ENCODE peak calls at places on chromosome 22, in ten cellular contexts. U is left ventricle myocardium inferior, Q is uterus, W is heart left ventricle, I is gastrocnemius medialis, L is upper lobe of right lung, S is psoas muscle, J is mesenchymal stem cell, N is pancreas, M is BE2C. C is an unnamed sample. For H3K9me3, H3K4me1 and H3K27me3, the result is how much of the 10 kb centered on the place peaks cover.

GRCh38 chr22:29230916-29231875 is 25.5 kb downstream of the EMID1 start:
- DNase-seq in N (no peak), J (no peak), Q (no peak), M (no peak), I (no peak), S (no peak), W (no peak), U (no peak), L (no peak), C (peak)

GRCh38 chr22:25067851-25068421 is 115.4 kb downstream of the KIAA1671 start:
- DNase-seq in N (no peak), Q (no peak), I (peak), U (no peak), S (peak), W (no peak), L (no peak), J (no peak), M (peak), C (no peak)

GRCh38 chr22:19058713-19059451 is 63.3 kb downstream of the DGCR2 start:
- DNase-seq in M (no peak), Q (no peak), S (no peak), N (peak), W (no peak), I (no peak), J (no peak), L (peak), U (no peak), C (no peak)

GRCh38 chr22:46233231-46233630 is 16.9 kb downstream of the CDPF1 start:
- DNase-seq in J (no peak), W (peak), N (peak), Q (no peak), U (peak), L (no peak), M (peak), S (peak), I (peak), C (peak)

GRCh38 chr22:45602824-45603301 is 68.8 kb upstream of the ATXN10 start:
- DNase-seq in S (no peak), I (peak), W (no peak), Q (no peak), M (peak), J (peak), N (no peak), U (no peak), L (no peak), C (no peak)

GRCh38 chr22:46735747-46736608 is 2.1 kb downstream of the CERK start:
- DNase-seq in I (no peak), S (peak), J (peak), U (no peak), W (no peak), Q (no peak), N (no peak), L (no peak), M (peak), C (no peak)

GRCh38 chr22:40808018-40808841 is 10.9 kb downstream of the SLC25A17 start:
- DNase-seq in S (no peak), N (no peak), U (no peak), M (no peak), Q (no peak), J (no peak), L (no peak), W (no peak), I (no peak), C (no peak)

GRCh38 chr22:45742866-45743450 is 71.3 kb downstream of the ATXN10 start:
- DNase-seq in N (no peak), M (no peak), W (no peak), Q (no peak), S (peak), J (peak), L (peak), U (no peak), I (peak), C (no peak)

GRCh38 chr22:46062971-46063631 is 86.1 kb upstream of the WNT7B start:
- DNase-seq in Q (peak), M (no peak), I (peak), S (no peak), W (no peak), L (peak), N (peak), U (peak), J (no peak), C (peak)

GRCh38 chr22:45531944-45532631 is 29.4 kb downstream of the FBLN1 start:
- DNase-seq in I (no peak), Q (no peak), U (no peak), J (no peak), M (no peak), S (no peak), W (no peak), L (no peak), N (no peak), C (no peak)

GRCh38 chr22:35624547-35624946 is 7.4 kb upstream of the MB start:
- DNase-seq in U (no peak), J (no peak), S (no peak), N (no peak), Q (no peak), L (no peak), M (no peak), W (no peak), I (no peak), C (no peak)

GRCh38 chr22:31081963-31082605 is 966 bp downstream of the SMTN start:
- DNase-seq in J (peak), L (no peak), I (peak), M (no peak), U (no peak), Q (peak), S (peak), W (no peak), N (no peak), C (peak)

GRCh38 chr22:25546751-25547150 is 17.7 kb upstream of the GRK3 start:
- DNase-seq in W (no peak), N (no peak), M (no peak), J (no peak), U (no peak), S (no peak), Q (no peak), L (no peak), I (peak), C (no peak)

GRCh38 chr22:25488244-25489020 is 76.0 kb upstream of the GRK3 start:
- DNase-seq in Q (peak), M (peak), L (peak), N (peak), U (peak), W (peak), J (peak), S (peak), I (peak), C (peak)

GRCh38 chr22:45240137-45240809 is 421 bp downstream of the KIAA0930 start:
- DNase-seq in L (peak), Q (peak), J (peak), U (no peak), S (peak), W (no peak), N (peak), I (no peak), M (peak), C (no peak)

GRCh38 chr22:41983516-41983915 is 14.3 kb downstream of the SEPTIN3 start:
- DNase-seq in W (no peak), M (no peak), U (no peak), L (no peak), J (peak), Q (no peak), N (no peak), S (no peak), I (no peak), C (no peak)

GRCh38 chr22:36331306-36331911 is 56.4 kb downstream of the MYH9 start:
- DNase-seq in I (peak), N (peak), U (peak), J (peak), Q (peak), M (peak), W (peak), L (peak), S (peak), C (peak)

GRCh38 chr22:19429950-19430889 is 1.3 kb downstream of the HIRA start:
- DNase-seq in S (peak), U (peak), N (peak), J (peak), L (peak), Q (no peak), W (no peak), I (no peak), M (peak), C (no peak)

GRCh38 chr22:28448625-28449024 is 231.0 kb downstream of the TTC28 start:
- DNase-seq in Q (no peak), M (no peak), J (no peak), S (no peak), N (no peak), L (no peak), U (no peak), I (no peak), W (no peak), C (no peak)

GRCh38 chr22:28769394-28770085 is 3.0 kb upstream of the CCDC117 start:
- DNase-seq in L (no peak), U (no peak), W (no peak), S (no peak), M (no peak), J (no peak), I (no peak), N (no peak), Q (no peak), C (no peak)

GRCh38 chr22:32951081-32951806 is 106.9 kb downstream of the SYN3 start:
- DNase-seq in J (peak), W (no peak), M (peak), U (no peak), N (no peak), S (no peak), L (no peak), Q (no peak), I (no peak), C (no peak)

GRCh38 chr22:35661377-35661937 is 13.2 kb downstream of the APOL6 start:
- DNase-seq in M (no peak), U (no peak), L (no peak), J (peak), S (no peak), Q (no peak), I (no peak), W (no peak), N (no peak), C (no peak)

GRCh38 chr22:24423519-24424000 is 3.8 kb upstream of the ADORA2A start:
- DNase-seq in L (peak), U (peak), J (no peak), S (peak), N (peak), Q (no peak), W (peak), I (no peak), M (no peak), C (peak)

GRCh38 chr22:49189871-49190270 is 637.8 kb downstream of the BRD1 start:
- DNase-seq in J (no peak), I (no peak), M (no peak), L (no peak), W (no peak), U (no peak), S (no peak), N (no peak), Q (no peak), C (no peak)
- H3K9me3 ChIP-seq in J (under half), I (under half), M (under half), L (under half), W (under half), U (under half), S (under half), N (under half), Q (under half), C (under half)

GRCh38 chr22:43011079-43011478 is 3.9 kb downstream of the PACSIN2 start:
- DNase-seq in J (no peak), I (no peak), N (peak), Q (no peak), M (no peak), S (no peak), W (no peak), L (no peak), U (no peak), C (no peak)
- H3K4me1 ChIP-seq in J (under half), I (under half), N (under half), Q (under half), M (under half), S (under half), W (under half), L (under half), U (half or more), C (under half)

GRCh38 chr22:23391022-23391421 is 189.1 kb downstream of the IGLL1 start:
- DNase-seq in S (no peak), U (no peak), J (no peak), L (no peak), I (no peak), W (no peak), M (no peak), N (no peak), Q (no peak), C (no peak)
- H3K27me3 ChIP-seq in S (under half), U (under half), J (under half), L (under half), I (under half), W (under half), M (under half), N (under half), Q (under half), C (under half)

GRCh38 chr22:47736166-47737034 is 974.0 kb downstream of the TBC1D22A start:
- DNase-seq in S (no peak), M (no peak), J (no peak), Q (no peak), I (no peak), W (no peak), U (no peak), L (no peak), N (no peak), C (no peak)

GRCh38 chr22:47739616-47740015 is 977.2 kb downstream of the TBC1D22A start:
- DNase-seq in N (no peak), L (no peak), I (no peak), S (no peak), J (no peak), Q (no peak), W (no peak), M (no peak), U (no peak), C (no peak)

GRCh38 chr22:47739216-47739615 is 976.8 kb downstream of the TBC1D22A start:
- DNase-seq in M (no peak), L (no peak), N (no peak), U (no peak), I (no peak), W (no peak), Q (no peak), S (no peak), J (no peak), C (no peak)

GRCh38 chr22:47740109-47740805 is 977.8 kb downstream of the TBC1D22A start:
- DNase-seq in S (no peak), N (no peak), L (no peak), J (no peak), W (no peak), Q (no peak), I (no peak), M (no peak), U (no peak), C (no peak)

DNA sequence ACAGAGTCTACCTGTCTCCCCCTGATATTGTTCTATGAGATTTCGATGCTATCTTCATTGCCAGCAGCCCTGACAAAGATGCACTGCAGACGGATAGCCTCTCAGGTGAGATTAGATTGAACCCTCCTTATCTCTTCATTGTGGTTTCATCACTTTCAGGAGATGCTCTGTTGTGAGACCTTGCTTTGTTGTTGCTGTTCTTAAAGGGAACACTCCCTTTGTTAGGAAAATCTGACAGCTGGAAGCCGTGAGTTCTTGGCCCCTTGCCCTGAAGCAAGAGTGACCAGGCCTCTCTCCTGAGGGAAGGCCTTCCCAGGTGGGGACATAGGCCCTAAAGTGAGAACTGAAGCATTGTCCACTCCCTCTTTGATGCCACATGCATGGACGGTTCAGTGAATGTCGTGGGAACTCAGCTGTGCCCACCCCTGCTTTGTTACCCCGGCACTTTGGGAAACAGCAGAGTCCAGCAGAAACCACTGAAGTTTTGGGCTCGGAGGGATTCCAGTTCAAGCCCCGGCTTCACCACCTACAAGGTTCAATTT is 976.1 kb downstream of the TBC1D22A start:
- DNase-seq in W (no peak), J (no peak), M (no peak), N (no peak), S (no peak), Q (no peak), U (no peak), L (no peak), I (no peak), C (no peak)
- H3K9me3 ChIP-seq in W (under half), J (under half), M (under half), N (under half), S (under half), Q (under half), U (under half), L (under half), I (under half), C (under half)

DNA sequence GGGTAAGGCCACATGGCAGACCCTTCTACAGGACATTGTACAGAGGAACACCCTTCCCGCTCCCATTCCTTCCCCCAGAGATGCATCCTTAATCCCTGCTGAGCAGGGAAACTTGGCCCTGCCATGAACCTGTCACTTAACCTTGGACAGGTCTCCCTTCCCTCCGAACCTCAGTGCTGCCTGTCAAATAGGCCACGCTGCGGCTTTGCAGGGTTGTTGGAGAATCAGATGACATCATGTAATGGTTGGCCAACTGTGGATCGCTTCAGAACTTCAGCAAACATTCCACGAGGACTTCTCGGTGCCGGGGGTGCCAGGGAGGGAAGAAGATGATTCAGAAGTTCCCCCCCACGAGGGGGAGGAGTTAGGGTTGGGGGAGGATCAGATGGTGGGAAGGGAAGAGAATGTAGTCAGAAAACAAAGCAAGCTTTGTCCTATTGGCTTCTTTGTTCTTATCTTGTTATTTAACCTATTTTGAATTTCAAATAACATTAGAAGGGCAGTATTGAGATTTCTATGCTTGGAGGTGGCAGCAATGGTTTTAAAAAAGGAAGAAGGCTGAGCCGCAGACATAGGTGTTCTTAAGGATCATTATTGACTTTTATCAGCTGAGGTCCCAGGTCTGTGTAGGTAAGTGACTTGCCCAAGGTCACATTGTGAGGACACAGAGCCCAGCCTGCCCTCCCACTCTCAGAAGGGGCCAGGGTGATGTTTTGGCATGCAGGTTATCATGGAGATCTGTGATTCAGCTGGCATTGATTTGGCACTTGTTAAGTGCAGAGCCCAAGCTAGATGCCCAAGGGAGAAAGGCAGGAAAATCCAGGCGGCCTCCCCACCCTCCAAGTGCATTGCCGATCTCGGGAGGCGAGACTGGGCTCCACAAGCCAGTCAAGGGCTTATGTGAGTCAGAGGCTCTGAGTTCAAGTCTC is 3.1 kb downstream of the CDC42EP1 start:
- DNase-seq in Q (peak), I (peak), U (peak), W (peak), S (peak), M (no peak), N (peak), L (peak), J (peak), C (peak)
- H3K4me1 ChIP-seq in Q (under half), I (under half), U (half or more), W (half or more), S (under half), M (under half), N (half or more), L (half or more), J (half or more), C (under half)

DNA sequence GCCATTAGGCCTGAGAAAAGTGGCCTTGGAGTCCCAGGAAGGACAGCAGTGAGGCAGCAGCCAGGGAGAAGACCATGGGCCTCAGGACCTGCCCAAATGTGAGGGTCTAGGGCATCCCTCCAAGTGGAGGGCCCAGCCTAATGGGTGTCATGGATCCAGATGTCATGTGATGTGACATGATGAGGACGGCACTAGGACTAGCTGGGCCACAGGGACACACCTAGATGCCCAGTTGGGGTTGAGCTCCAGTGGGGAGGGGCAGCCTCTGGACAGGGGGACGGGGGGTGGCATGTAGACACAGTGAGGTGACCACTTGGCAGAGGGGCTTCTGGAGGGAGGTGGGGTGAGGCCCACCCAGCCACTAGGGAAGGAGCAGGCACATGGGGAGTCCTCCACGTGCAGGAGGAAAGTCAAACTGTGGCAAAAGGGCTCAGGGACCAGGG is 5.4 kb downstream of the SCARF2 start:
- DNase-seq in M (no peak), N (no peak), Q (no peak), I (no peak), L (peak), S (no peak), U (no peak), W (no peak), J (no peak), C (no peak)
- H3K27me3 ChIP-seq in M (under half), N (under half), Q (under half), I (under half), L (under half), S (under half), U (half or more), W (under half), J (under half), C (under half)

DNA sequence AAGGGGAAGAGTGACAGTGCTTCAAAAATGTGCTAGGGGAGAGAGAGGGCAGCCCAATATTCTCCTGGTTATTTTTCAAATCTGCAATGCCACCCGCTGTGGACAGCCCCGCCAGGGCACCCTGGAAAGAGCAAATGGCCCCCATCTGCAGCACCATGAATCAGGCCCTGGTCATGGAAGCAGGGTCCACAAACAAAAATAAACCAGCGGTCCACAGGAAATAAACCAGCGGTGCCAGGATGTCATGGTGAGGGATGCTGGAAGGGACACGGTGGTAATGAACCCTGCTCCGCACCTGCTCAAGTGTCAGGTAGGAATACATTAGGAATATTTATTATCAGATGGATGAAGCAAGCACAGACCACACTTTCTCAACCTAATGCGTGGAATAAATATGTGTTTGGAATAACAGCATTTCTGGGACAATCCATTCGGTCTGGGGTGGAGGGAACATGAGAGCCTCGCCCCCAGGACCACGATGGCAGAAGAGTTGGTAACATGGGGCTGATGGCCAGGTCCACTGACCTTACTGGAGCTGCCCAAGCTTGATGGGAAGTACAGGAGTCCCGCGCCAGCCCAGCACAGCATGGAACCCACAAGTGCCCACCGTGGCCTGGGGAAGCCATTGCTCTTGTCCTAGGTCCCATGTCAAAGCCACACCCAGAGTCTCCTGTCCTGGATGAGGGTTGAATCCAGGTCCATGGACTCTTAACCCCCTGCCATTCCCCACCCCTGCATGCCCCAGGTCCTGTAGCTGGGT is 181.7 kb downstream of the BRD1 start:
- DNase-seq in L (no peak), J (no peak), N (no peak), Q (no peak), M (no peak), I (no peak), S (no peak), U (no peak), W (no peak), C (peak)
- H3K9me3 ChIP-seq in L (under half), J (under half), N (under half), Q (under half), M (under half), I (under half), S (under half), U (under half), W (under half), C (under half)